ENCODE peak calls at places on chromosomes 1 and 21, in six cellular contexts. Y, A, M, V, F and J are unnamed samples.

GRCh38 chr1:155062702-155063411 is 683 bp upstream of the EFNA4 start:
- DNase-seq in Y (peak), A (no peak), M (no peak), V (peak), F (peak), J (peak)

GRCh38 chr1:54922921-54923421 is 36.0 kb upstream of the DHCR24 start:
- DNase-seq in Y (no peak), A (no peak), M (no peak), V (no peak), F (no peak), J (no peak)

GRCh38 chr1:91091812-91092211 is 70.0 kb upstream of the ZNF644 start:
- DNase-seq in Y (no peak), A (no peak), M (peak), V (no peak), F (no peak), J (no peak)

GRCh38 chr1:63112155-63112914 is 210.0 kb upstream of the FOXD3 start:
- DNase-seq in Y (peak), A (no peak), M (no peak), V (no peak), F (no peak), J (no peak)

GRCh38 chr1:94721240-94721639 is 98.9 kb upstream of the SLC44A3 start:
- DNase-seq in Y (no peak), A (no peak), M (no peak), V (peak), F (no peak), J (no peak)

GRCh38 chr21:22762463-22762862 is 1764.3 kb downstream of the NCAM2 start:
- DNase-seq in Y (no peak), A (no peak), M (no peak), V (no peak), F (no peak), J (no peak)

GRCh38 chr1:115771094-115771846 is 2.8 kb upstream of the CASQ2 start:
- DNase-seq in Y (no peak), A (no peak), M (no peak), V (no peak), F (no peak), J (no peak)

GRCh38 chr1:227318852-227319607 is 738 bp upstream of the CDC42BPA start:
- DNase-seq in Y (peak), A (peak), M (peak), V (no peak), F (peak), J (no peak)

GRCh38 chr1:111857251-111857651 is 101.5 kb downstream of the DDX20 start:
- DNase-seq in Y (peak), A (no peak), M (peak), V (no peak), F (peak), J (no peak)

GRCh38 chr1:24085546-24085945 is 26.4 kb downstream of the MYOM3 start:
- DNase-seq in Y (no peak), A (no peak), M (no peak), V (no peak), F (peak), J (no peak)

GRCh38 chr1:21283524-21283923 is 6.7 kb downstream of the ECE1 start:
- DNase-seq in Y (no peak), A (no peak), M (no peak), V (no peak), F (no peak), J (no peak)

GRCh38 chr1:28112388-28113311 is 24.2 kb upstream of the EYA3 start:
- DNase-seq in Y (no peak), A (no peak), M (peak), V (no peak), F (no peak), J (no peak)